ENCODE peak calls at places on chromosomes 7 and 10, in five cellular contexts. U is heart left ventricle, H is right lobe of liver, P is HCT116, Y is IMR-90. D is an unnamed sample.

GRCh38 chr7:51186531-51186930 is 130.1 kb downstream of the COBL start:
- DNase-seq in U (peak), Y (peak), H (no peak), P (no peak), D (no peak)

GRCh38 chr10:35451103-35452016 is 115.1 kb downstream of the CCNY start:
- DNase-seq in Y (peak), P (no peak), H (peak), U (peak), D (peak)

GRCh38 chr7:29287366-29287765 is 92.8 kb downstream of the CHN2 start:
- DNase-seq in H (no peak), P (peak), Y (peak), U (no peak), D (no peak)

GRCh38 chr7:41696323-41696916 is 6.5 kb downstream of the INHBA start:
- DNase-seq in H (peak), Y (peak), P (peak), U (peak), D (peak)

GRCh38 chr7:129436335-129436923 is 2.2 kb downstream of the STRIP2 start:
- DNase-seq in Y (no peak), H (no peak), P (no peak), U (no peak), D (no peak)

GRCh38 chr10:122045212-122045611 is 56.2 kb downstream of the TACC2 start:
- DNase-seq in P (no peak), H (no peak), Y (no peak), U (no peak), D (no peak)

GRCh38 chr10:132144086-132144485 is 42.7 kb upstream of the DPYSL4 start:
- DNase-seq in P (no peak), H (no peak), Y (no peak), U (peak), D (no peak)

GRCh38 chr7:154451480-154452457 is 399.6 kb downstream of the DPP6 start:
- DNase-seq in Y (no peak), P (no peak), U (no peak), H (no peak), D (no peak)

GRCh38 chr10:47256753-47257336 is 43.2 kb upstream of the GDF10 start:
- DNase-seq in U (no peak), H (peak), Y (no peak), P (no peak), D (no peak)

GRCh38 chr10:112950714-112951348 is 784 bp downstream of the TCF7L2 start:
- DNase-seq in Y (peak), U (peak), H (peak), P (no peak), D (no peak)

GRCh38 chr10:77180794-77181193 is 456.8 kb downstream of the KCNMA1 start:
- DNase-seq in U (no peak), P (no peak), H (no peak), Y (peak), D (no peak)

GRCh38 chr10:118571123-118571522 is 24.3 kb downstream of the PRLHR start:
- DNase-seq in Y (no peak), H (no peak), U (no peak), P (no peak), D (no peak)

GRCh38 chr10:109920011-109920410 is 3.3 kb downstream of the XPNPEP1 start:
- DNase-seq in U (no peak), Y (no peak), H (no peak), P (no peak), D (no peak)

GRCh38 chr10:124990671-124991625 is 49.0 kb downstream of the ZRANB1 start:
- DNase-seq in U (no peak), H (peak), P (no peak), Y (no peak), D (no peak)

GRCh38 chr10:44731271-44731670 is 179.9 kb upstream of the TMEM72 start:
- DNase-seq in H (no peak), U (no peak), Y (no peak), P (no peak), D (no peak)

GRCh38 chr10:113854757-113855626 is 531 bp downstream of the NHLRC2 start:
- DNase-seq in Y (peak), U (peak), P (peak), H (peak), D (peak)

GRCh38 chr7:8261711-8262695 is at the start of gene ICA1:
- DNase-seq in Y (no peak), P (no peak), U (peak), H (peak), D (peak)

GRCh38 chr7:111159426-111159825 is 68.5 kb downstream of the LRRN3 start:
- DNase-seq in U (no peak), Y (peak), P (no peak), H (no peak), D (no peak)

GRCh38 chr7:55326079-55326847 is 38.9 kb upstream of the LANCL2 start:
- DNase-seq in U (peak), H (no peak), P (no peak), Y (no peak), D (no peak)

GRCh38 chr10:102268333-102268999 is 23.1 kb downstream of the GBF1 start:
- DNase-seq in H (no peak), U (no peak), P (no peak), Y (peak), D (no peak)

GRCh38 chr10:13681963-13682362 is 95.2 kb downstream of the PRPF18 start:
- DNase-seq in Y (no peak), U (no peak), P (no peak), H (no peak), D (no peak)

GRCh38 chr10:112821042-112821441 is 129.0 kb upstream of the TCF7L2 start:
- DNase-seq in H (peak), Y (no peak), U (no peak), P (no peak), D (no peak)

GRCh38 chr7:40175725-40176510 is 41.1 kb downstream of the SUGCT start:
- DNase-seq in Y (peak), P (no peak), H (no peak), U (no peak), D (no peak)

GRCh38 chr7:116403265-116403664 is 96.3 kb upstream of the CAV2 start:
- DNase-seq in P (no peak), H (no peak), U (no peak), Y (peak), D (no peak)

GRCh38 chr7:128379900-128380806 is 18.7 kb upstream of the PRRT4 start:
- DNase-seq in U (no peak), P (no peak), Y (no peak), H (no peak), D (no peak)

GRCh38 chr10:8424555-8425201 is 370.2 kb downstream of the GATA3 start:
- DNase-seq in Y (no peak), U (no peak), H (no peak), P (no peak), D (no peak)

GRCh38 chr7:82472966-82473365 is 29.4 kb upstream of the CACNA2D1 start:
- DNase-seq in Y (peak), H (no peak), U (no peak), P (no peak), D (no peak)

GRCh38 chr7:39406464-39406863 is 159.7 kb upstream of the YAE1 start:
- DNase-seq in P (no peak), Y (no peak), U (no peak), H (peak), D (no peak)

GRCh38 chr7:12436126-12436525 is 32.5 kb upstream of the VWDE start:
- DNase-seq in U (no peak), Y (no peak), P (no peak), H (no peak), D (no peak)

GRCh38 chr10:70851597-70852475 is 36.1 kb downstream of the SGPL1 start:
- DNase-seq in H (peak), P (no peak), Y (no peak), U (no peak), D (no peak)

GRCh38 chr10:66627156-66627555 is 298.7 kb upstream of the LRRTM3 start:
- DNase-seq in Y (no peak), U (no peak), H (no peak), P (peak), D (peak)

GRCh38 chr10:19154375-19154774 is 105.8 kb downstream of the MALRD1 start:
- DNase-seq in H (no peak), P (no peak), U (no peak), Y (no peak), D (no peak)

GRCh38 chr10:133359554-133359971 is 1.7 kb upstream of the FUOM start:
- DNase-seq in Y (no peak), P (no peak), H (peak), U (no peak), D (no peak)

GRCh38 chr7:1667566-1668485 is 2.3 kb upstream of the ELFN1 start:
- DNase-seq in Y (no peak), P (no peak), H (peak), U (no peak), D (no peak)

GRCh38 chr7:22935269-22935668 is 78.7 kb downstream of the HYCC1 start:
- DNase-seq in U (no peak), H (no peak), Y (peak), P (no peak), D (no peak)

GRCh38 chr10:131890276-131891195 is 10.3 kb upstream of the PPP2R2D start:
- DNase-seq in U (no peak), H (no peak), Y (no peak), P (no peak), D (no peak)

GRCh38 chr7:102425639-102426267 is 7.6 kb upstream of the ORAI2 start:
- DNase-seq in P (no peak), U (peak), Y (no peak), H (peak), D (peak)

GRCh38 chr10:129466703-129467345 is at the start of gene MGMT:
- DNase-seq in Y (peak), P (peak), U (peak), H (peak), D (peak)
- TF ChIP-seq POLR2A in Y (peak), P (no peak), U (peak), H (peak), D (peak)

DNA sequence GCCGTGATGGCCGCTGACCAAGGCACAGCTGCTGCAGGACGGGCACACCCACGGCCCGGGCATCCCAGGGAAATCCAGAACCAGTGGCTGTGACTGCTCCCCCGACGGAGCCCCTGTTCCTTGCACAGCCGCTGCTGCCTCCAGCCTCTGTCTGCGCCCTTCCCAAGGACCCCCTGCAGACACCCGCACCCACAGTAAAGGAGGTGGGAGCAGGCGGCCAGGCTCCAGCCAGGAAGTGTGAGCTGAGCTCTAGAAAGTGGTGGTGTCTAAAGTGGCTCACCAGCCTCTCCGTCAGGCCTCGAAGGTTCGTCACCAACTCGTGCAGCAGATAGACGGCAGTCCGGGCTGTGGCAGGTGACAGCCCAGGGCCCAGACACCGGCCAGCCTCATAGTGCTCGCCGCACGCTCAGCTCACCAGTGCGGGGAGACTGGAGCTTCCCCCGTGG is 306.7 kb downstream of the DNAJB6 start:
- DNase-seq in U (no peak), H (no peak), Y (no peak), P (no peak), D (no peak)
- TF ChIP-seq POLR2A in U (no peak), H (no peak), Y (no peak), P (no peak), D (no peak)

DNA sequence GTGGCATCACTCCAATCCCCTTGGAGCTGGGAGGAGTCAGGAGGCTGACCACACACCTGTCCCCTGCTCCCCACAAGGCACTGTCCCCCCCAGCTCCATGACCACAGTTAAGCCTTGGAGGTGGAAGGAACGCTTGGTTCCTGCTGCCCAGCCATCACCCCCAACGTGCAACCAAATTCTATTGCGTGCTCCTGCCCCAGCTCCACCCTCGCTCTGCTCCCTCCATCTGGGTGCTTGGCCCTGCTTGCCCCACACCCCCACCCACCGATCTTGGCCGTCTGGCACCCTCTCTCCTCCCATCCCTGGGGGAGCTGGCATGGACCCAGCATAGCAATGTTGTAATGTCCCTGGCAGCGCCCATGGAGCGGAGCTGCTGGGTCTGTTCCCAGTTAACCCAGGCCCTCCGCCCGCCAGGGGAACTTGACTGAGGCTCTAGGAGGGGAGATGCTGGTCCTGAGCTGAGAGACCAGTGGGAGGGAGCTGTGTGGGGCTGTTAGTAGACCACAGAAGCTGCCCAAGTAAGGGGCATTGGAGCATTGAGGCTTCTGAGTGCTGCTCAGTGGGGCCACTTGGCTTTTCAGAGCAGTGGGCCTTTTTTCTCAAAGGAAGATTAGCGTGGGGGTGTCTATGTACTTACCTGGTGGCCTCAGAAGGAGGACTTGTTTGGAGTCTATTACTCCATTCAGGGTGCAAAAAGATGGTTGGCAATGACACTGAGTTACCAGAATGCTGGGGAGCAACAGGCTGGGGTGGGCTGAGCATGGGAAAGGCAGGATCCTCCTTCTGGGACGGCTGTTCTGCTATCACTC is 1.1 kb downstream of the EPHB6 start:
- DNase-seq in H (peak), U (peak), P (no peak), Y (no peak), D (no peak)
- TF ChIP-seq POLR2A in H (no peak), U (no peak), P (no peak), Y (no peak), D (no peak)

DNA sequence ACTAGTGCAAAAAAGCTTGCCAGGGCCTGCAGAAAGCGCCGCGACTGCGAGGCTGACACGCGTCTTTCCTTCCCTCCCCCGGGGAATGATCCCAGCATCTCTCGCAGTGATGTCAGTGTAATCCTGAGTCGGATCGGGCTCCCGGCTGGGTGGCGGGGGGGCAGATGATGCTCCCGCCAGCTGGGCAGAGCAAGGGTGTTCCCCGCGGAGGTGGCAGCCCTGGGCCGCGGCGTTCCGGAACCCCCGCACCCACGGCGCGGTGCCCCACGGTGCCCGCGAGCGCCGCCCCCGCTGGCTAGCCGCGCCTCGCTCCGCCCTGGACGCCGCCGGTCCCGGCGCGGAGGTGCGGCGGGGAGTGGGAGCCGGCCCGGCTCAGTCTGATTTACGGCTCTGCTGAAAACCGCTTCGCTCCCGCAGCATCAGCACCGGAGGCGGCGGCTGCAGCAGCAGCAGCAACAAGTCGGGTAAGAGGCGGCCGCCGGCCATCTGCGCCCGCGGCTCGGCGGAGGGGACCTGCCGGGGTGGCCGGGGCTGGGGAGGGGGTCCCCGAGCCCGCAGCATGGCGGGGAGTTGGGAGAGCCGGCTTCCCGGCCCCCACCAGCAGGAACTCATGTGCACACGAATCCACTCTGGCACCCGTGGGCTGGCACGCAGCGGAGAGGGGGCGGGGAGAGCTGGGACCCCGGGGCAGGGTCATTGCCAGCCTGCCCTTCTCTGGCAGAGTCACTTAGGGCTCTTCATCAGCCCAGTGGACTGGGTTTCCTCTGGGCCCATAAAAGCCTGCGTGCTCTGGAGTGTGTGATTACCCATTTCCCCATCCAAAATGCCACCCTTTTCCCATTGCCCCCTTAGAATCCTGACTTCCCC is at the start of gene ZNF365:
- DNase-seq in H (no peak), P (peak), Y (peak), U (peak), D (peak)
- TF ChIP-seq POLR2A in H (no peak), P (no peak), Y (no peak), U (no peak), D (no peak)

GRCh38 chr10:104903433-104903832 is 262.3 kb downstream of the SORCS3 start:
- DNase-seq in U (no peak), Y (no peak), P (no peak), H (no peak), D (no peak)
- TF ChIP-seq POLR2A in U (no peak), Y (no peak), P (no peak), H (no peak), D (no peak)

GRCh38 chr7:107934991-107935770 is 44.2 kb downstream of the DLD start:
- DNase-seq in H (no peak), Y (peak), P (no peak), U (no peak), D (no peak)
- TF ChIP-seq POLR2A in H (no peak), Y (no peak), P (no peak), U (no peak), D (no peak)

DNA sequence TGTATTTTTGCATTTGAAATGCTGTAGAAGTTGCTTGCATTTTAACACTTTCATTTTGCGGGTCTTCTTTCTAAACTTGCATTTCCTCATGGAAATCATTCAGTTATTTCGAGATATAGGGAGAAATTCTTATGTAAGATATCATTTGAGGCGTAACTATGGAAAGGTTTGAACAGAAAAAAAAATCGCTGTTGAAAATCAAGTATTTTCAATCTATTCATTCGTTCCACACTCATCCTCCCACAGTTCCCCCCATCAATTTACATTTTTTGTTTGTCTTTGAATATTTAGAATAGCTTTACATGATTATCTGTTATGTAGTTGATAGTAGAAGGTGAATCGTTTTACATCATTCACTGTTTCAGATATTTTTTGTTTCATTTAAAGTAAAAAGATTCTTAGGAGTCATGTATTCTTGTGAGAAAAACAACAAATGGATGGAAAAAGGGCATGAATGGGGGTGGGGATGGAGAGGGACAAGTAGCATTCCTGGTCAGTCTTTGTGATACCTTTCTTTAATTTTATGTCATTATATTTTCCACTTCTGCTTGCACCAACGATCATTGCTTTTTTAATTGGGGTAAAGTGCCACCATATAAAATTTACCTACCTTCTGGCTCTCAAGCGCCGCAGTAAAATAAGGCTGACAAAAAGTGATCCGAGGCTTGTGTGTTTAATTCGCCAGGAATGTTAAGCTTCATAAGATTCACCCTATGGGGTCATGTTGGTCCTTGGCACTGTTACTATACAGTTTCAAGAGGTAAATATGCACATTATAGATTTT is 3.2 kb upstream of the SKIDA1 start:
- DNase-seq in Y (no peak), U (no peak), H (no peak), P (no peak), D (no peak)
- TF ChIP-seq POLR2A in Y (no peak), U (no peak), H (no peak), P (no peak), D (no peak)

D was measured in GM12891.